ENCODE peak calls at places on chromosomes 7 and 10, in five cellular contexts. One of them, this sample, is unnamed.
A peak's percentile ranks its signal among the peaks of the same experiment; 100 is the strongest.

GRCh38 chr7:80644054-80644453 is 5.6 kb downstream of the CD36 start:
- DNase-seq in endodermal cell: no peak
- DNase-seq in psoas muscle: no peak
- DNase-seq in right atrium auricular region: no peak
- DNase-seq in right lobe of liver: no peak
- DNase-seq in this sample: no peak

GRCh38 chr10:114548662-114549061 is 109.4 kb downstream of the ABLIM1 start:
- DNase-seq in endodermal cell: peak; percentile 82
- DNase-seq in psoas muscle: no peak
- DNase-seq in right atrium auricular region: no peak
- DNase-seq in right lobe of liver: peak; percentile 84
- DNase-seq in this sample: no peak

GRCh38 chr7:73703225-73703624 is 16.2 kb downstream of the STX1A start:
- DNase-seq in endodermal cell: peak; percentile 65
- DNase-seq in psoas muscle: no peak
- DNase-seq in right atrium auricular region: no peak
- DNase-seq in right lobe of liver: no peak
- DNase-seq in this sample: no peak

GRCh38 chr7:51350195-51350896 is 33.7 kb upstream of the COBL start:
- DNase-seq in endodermal cell: peak; percentile 20
- DNase-seq in psoas muscle: no peak
- DNase-seq in right atrium auricular region: no peak
- DNase-seq in right lobe of liver: no peak
- DNase-seq in this sample: no peak

GRCh38 chr7:23377134-23377533 is 78.0 kb downstream of the MALSU1 start:
- DNase-seq in endodermal cell: no peak
- DNase-seq in psoas muscle: no peak
- DNase-seq in right atrium auricular region: no peak
- DNase-seq in right lobe of liver: no peak
- DNase-seq in this sample: no peak

GRCh38 chr10:110992011-110992800 is 72.8 kb downstream of the SHOC2 start:
- DNase-seq in endodermal cell: no peak
- DNase-seq in psoas muscle: no peak
- DNase-seq in right atrium auricular region: no peak
- DNase-seq in right lobe of liver: no peak
- DNase-seq in this sample: no peak

GRCh38 chr10:131162866-131163265 is 148.7 kb downstream of the TCERG1L start:
- DNase-seq in endodermal cell: no peak
- DNase-seq in psoas muscle: no peak
- DNase-seq in right atrium auricular region: no peak
- DNase-seq in right lobe of liver: no peak
- DNase-seq in this sample: no peak

GRCh38 chr7:71444130-71444529 is 312.2 kb downstream of the GALNT17 start:
- DNase-seq in endodermal cell: no peak
- DNase-seq in psoas muscle: no peak
- DNase-seq in right atrium auricular region: no peak
- DNase-seq in right lobe of liver: no peak
- DNase-seq in this sample: no peak

GRCh38 chr7:142943706-142944268 is 4.5 kb downstream of the LLCFC1 start:
- DNase-seq in endodermal cell: no peak
- DNase-seq in psoas muscle: no peak
- DNase-seq in right atrium auricular region: no peak
- DNase-seq in right lobe of liver: no peak
- DNase-seq in this sample: no peak

GRCh38 chr7:20307119-20307518 is 23.6 kb upstream of the ITGB8 start:
- DNase-seq in endodermal cell: no peak
- DNase-seq in psoas muscle: no peak
- DNase-seq in right atrium auricular region: no peak
- DNase-seq in right lobe of liver: no peak
- DNase-seq in this sample: no peak

GRCh38 chr10:60944159-60944909 is at the start of gene RHOBTB1:
- DNase-seq in endodermal cell: peak; percentile 87
- DNase-seq in psoas muscle: peak; percentile 83
- DNase-seq in right atrium auricular region: peak; percentile 87
- DNase-seq in right lobe of liver: peak; percentile 73
- DNase-seq in this sample: peak; percentile 59

GRCh38 chr7:117993377-117994003 is 120.2 kb upstream of the CTTNBP2 start:
- DNase-seq in endodermal cell: peak; percentile 93
- DNase-seq in psoas muscle: no peak
- DNase-seq in right atrium auricular region: no peak
- DNase-seq in right lobe of liver: no peak
- DNase-seq in this sample: peak; percentile 39

GRCh38 chr7:130096243-130096827 is 26.0 kb downstream of the KLHDC10 start:
- DNase-seq in endodermal cell: no peak
- DNase-seq in psoas muscle: no peak
- DNase-seq in right atrium auricular region: no peak
- DNase-seq in right lobe of liver: no peak
- DNase-seq in this sample: no peak
- TF ChIP-seq CTCF in endodermal cell: no peak
- TF ChIP-seq CTCF in psoas muscle: peak; percentile 10
- TF ChIP-seq CTCF in right atrium auricular region: no peak
- TF ChIP-seq CTCF in right lobe of liver: peak; percentile 40
- TF ChIP-seq CTCF in this sample: peak; percentile 51

DNA sequence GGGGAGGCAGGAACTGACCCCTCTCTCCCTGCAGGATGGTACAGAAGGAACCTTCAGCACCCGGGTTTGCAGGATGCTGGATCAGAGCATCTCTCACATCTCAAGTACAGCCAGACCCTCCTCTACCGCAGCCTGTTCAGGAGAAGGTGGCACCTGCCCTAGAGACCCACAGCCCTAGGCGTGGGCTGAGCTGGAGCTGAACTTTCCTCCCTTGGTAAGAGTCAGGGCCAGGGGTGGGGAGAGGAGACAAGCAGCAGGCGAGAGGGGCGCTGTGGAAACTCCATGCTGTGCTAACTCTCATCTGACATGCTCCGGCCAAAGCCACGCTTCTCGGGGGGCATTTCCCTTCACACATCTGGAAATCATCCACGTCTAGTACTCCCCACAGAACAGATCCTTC is 154.4 kb downstream of the DIP2C start:
- DNase-seq in endodermal cell: no peak
- DNase-seq in psoas muscle: no peak
- DNase-seq in right atrium auricular region: no peak
- DNase-seq in right lobe of liver: no peak
- DNase-seq in this sample: no peak
- H3K27me3 ChIP-seq in endodermal cell: no peaks in the 10 kb centered on the region
- H3K27me3 ChIP-seq in psoas muscle: no peaks in the 10 kb centered on the region
- H3K27me3 ChIP-seq in right atrium auricular region: no peaks in the 10 kb centered on the region
- H3K27me3 ChIP-seq in right lobe of liver: no peaks in the 10 kb centered on the region
- H3K27me3 ChIP-seq in this sample: no peaks in the 10 kb centered on the region

GRCh38 chr10:22724773-22725172 is 10.4 kb upstream of the PIP4K2A start:
- DNase-seq in endodermal cell: no peak
- DNase-seq in psoas muscle: no peak
- DNase-seq in right atrium auricular region: no peak
- DNase-seq in right lobe of liver: no peak
- DNase-seq in this sample: no peak

GRCh38 chr10:22727663-22728062 is 13.3 kb upstream of the PIP4K2A start:
- DNase-seq in endodermal cell: peak; percentile 53
- DNase-seq in psoas muscle: no peak
- DNase-seq in right atrium auricular region: no peak
- DNase-seq in right lobe of liver: no peak
- DNase-seq in this sample: no peak

GRCh38 chr10:22723783-22724182 is 9.4 kb upstream of the PIP4K2A start:
- DNase-seq in endodermal cell: no peak
- DNase-seq in psoas muscle: no peak
- DNase-seq in right atrium auricular region: no peak
- DNase-seq in right lobe of liver: no peak
- DNase-seq in this sample: no peak

GRCh38 chr10:22723343-22723779 is 9.0 kb upstream of the PIP4K2A start:
- DNase-seq in endodermal cell: no peak
- DNase-seq in psoas muscle: no peak
- DNase-seq in right atrium auricular region: no peak
- DNase-seq in right lobe of liver: no peak
- DNase-seq in this sample: no peak

DNA sequence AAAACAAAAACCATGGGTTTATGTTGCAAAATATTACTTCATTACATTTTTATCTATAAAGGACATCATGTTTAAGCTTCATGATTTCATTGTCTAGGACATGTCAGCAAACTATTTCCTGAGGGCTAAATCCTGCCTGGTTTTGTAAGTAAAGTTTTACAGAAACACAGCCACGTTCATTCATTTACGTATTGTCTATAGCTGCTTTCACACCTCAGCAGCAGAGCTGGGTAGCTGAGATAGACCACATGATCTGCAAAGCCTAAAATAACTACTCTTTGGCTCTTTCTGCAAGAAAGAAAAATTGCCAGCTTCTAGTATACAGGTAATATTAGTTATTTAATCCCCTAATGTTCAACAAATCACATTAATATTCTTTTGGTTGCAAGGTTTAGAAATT is 12.7 kb upstream of the PIP4K2A start:
- DNase-seq in endodermal cell: no peak
- DNase-seq in psoas muscle: no peak
- DNase-seq in right atrium auricular region: no peak
- DNase-seq in right lobe of liver: no peak
- DNase-seq in this sample: no peak
- TF ChIP-seq CTCF in endodermal cell: no peak
- TF ChIP-seq CTCF in psoas muscle: no peak
- TF ChIP-seq CTCF in right atrium auricular region: no peak
- TF ChIP-seq CTCF in right lobe of liver: no peak
- TF ChIP-seq CTCF in this sample: no peak

GRCh38 chr10:70942725-70943124 is 54.4 kb upstream of the PCBD1 start:
- DNase-seq in endodermal cell: no peak
- DNase-seq in psoas muscle: no peak
- DNase-seq in right atrium auricular region: no peak
- DNase-seq in right lobe of liver: no peak
- DNase-seq in this sample: no peak

GRCh38 chr10:70943806-70944466 is 55.6 kb upstream of the PCBD1 start:
- DNase-seq in endodermal cell: no peak
- DNase-seq in psoas muscle: no peak
- DNase-seq in right atrium auricular region: no peak
- DNase-seq in right lobe of liver: no peak
- DNase-seq in this sample: no peak

GRCh38 chr10:70940834-70941568 is 52.6 kb upstream of the PCBD1 start:
- DNase-seq in endodermal cell: no peak
- DNase-seq in psoas muscle: peak; percentile 30
- DNase-seq in right atrium auricular region: no peak
- DNase-seq in right lobe of liver: no peak
- DNase-seq in this sample: peak; percentile 80

GRCh38 chr10:70942125-70942524 is 53.8 kb upstream of the PCBD1 start:
- DNase-seq in endodermal cell: no peak
- DNase-seq in psoas muscle: no peak
- DNase-seq in right atrium auricular region: no peak
- DNase-seq in right lobe of liver: no peak
- DNase-seq in this sample: no peak

DNA sequence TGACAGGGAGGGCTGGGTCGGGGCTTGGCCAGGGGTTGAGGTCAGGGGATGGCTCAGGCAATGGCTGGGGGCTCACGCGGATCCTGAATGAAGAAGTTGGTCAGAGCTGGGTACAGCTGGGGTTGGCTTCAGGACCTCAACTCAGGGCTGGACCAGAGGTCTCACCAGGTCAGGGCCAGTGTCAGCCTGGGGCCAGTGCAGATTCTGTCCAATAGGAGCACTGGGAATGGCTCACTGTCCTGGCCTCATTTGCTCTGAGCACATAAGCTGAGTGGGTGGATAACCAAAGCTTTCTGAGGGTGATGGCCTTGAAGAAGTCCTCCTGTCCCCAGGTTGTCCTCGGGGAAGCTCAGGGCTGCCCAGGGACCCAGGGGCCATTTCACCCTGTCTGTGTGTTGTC is 54.9 kb upstream of the PCBD1 start:
- DNase-seq in endodermal cell: no peak
- DNase-seq in psoas muscle: no peak
- DNase-seq in right atrium auricular region: no peak
- DNase-seq in right lobe of liver: no peak
- DNase-seq in this sample: no peak
- H3K27me3 ChIP-seq in endodermal cell: no peaks in the 10 kb centered on the region
- H3K27me3 ChIP-seq in psoas muscle: no peaks in the 10 kb centered on the region
- H3K27me3 ChIP-seq in right atrium auricular region: no peaks in the 10 kb centered on the region
- H3K27me3 ChIP-seq in right lobe of liver: no peaks in the 10 kb centered on the region
- H3K27me3 ChIP-seq in this sample: no peaks in the 10 kb centered on the region

GRCh38 chr7:92987543-92987942 is 130.2 kb downstream of the SAMD9 start:
- DNase-seq in endodermal cell: no peak
- DNase-seq in psoas muscle: no peak
- DNase-seq in right atrium auricular region: no peak
- DNase-seq in right lobe of liver: no peak
- DNase-seq in this sample: no peak

GRCh38 chr7:92987095-92987494 is 130.7 kb downstream of the SAMD9 start:
- DNase-seq in endodermal cell: no peak
- DNase-seq in psoas muscle: no peak
- DNase-seq in right atrium auricular region: no peak
- DNase-seq in right lobe of liver: no peak
- DNase-seq in this sample: no peak

GRCh38 chr7:92988941-92989540 is 128.7 kb downstream of the SAMD9 start:
- DNase-seq in endodermal cell: no peak
- DNase-seq in psoas muscle: no peak
- DNase-seq in right atrium auricular region: no peak
- DNase-seq in right lobe of liver: no peak
- DNase-seq in this sample: no peak

GRCh38 chr7:92991190-92991589 is 126.6 kb downstream of the SAMD9 start:
- DNase-seq in endodermal cell: no peak
- DNase-seq in psoas muscle: no peak
- DNase-seq in right atrium auricular region: no peak
- DNase-seq in right lobe of liver: no peak
- DNase-seq in this sample: no peak

GRCh38 chr7:92988051-92988450 is 129.7 kb downstream of the SAMD9 start:
- DNase-seq in endodermal cell: no peak
- DNase-seq in psoas muscle: no peak
- DNase-seq in right atrium auricular region: no peak
- DNase-seq in right lobe of liver: no peak
- DNase-seq in this sample: no peak
- TF ChIP-seq CTCF in endodermal cell: peak; percentile 65
- TF ChIP-seq CTCF in psoas muscle: peak; percentile 22
- TF ChIP-seq CTCF in right atrium auricular region: no peak
- TF ChIP-seq CTCF in right lobe of liver: peak; percentile 32
- TF ChIP-seq CTCF in this sample: no peak